ENCODE peak calls at places on chromosomes 3 and 15, in four cellular contexts. One of them, this sample, is unnamed.

GRCh38 chr3:37243811-37244748 is 69.7 kb upstream of the LRRFIP2 start:
- DNase-seq in K562: peak; percentile 88
- DNase-seq in H1: no peak
- DNase-seq in HepG2: peak; percentile 54
- DNase-seq in this sample: peak; percentile 76

GRCh38 chr3:112982710-112983109 is 7.8 kb upstream of the CD200R1 start:
- DNase-seq in K562: no peak
- DNase-seq in H1: no peak
- DNase-seq in HepG2: no peak
- DNase-seq in this sample: no peak

GRCh38 chr3:139173372-139174108 is 128.8 kb upstream of the PRR23C start:
- DNase-seq in K562: no peak
- DNase-seq in H1: no peak
- DNase-seq in HepG2: no peak
- DNase-seq in this sample: peak; percentile 41

GRCh38 chr3:102529452-102529851 is 94.6 kb downstream of the ZPLD1 start:
- DNase-seq in K562: no peak
- DNase-seq in H1: peak; percentile 7
- DNase-seq in HepG2: no peak
- DNase-seq in this sample: no peak

GRCh38 chr15:56805466-56806146 is 72.3 kb upstream of the ZNF280D start:
- DNase-seq in K562: no peak
- DNase-seq in H1: no peak
- DNase-seq in HepG2: no peak
- DNase-seq in this sample: peak; percentile 90

GRCh38 chr15:65730560-65731172 is 61.4 kb downstream of the DENND4A start:
- DNase-seq in K562: no peak
- DNase-seq in H1: no peak
- DNase-seq in HepG2: no peak
- DNase-seq in this sample: peak; percentile 10

GRCh38 chr15:69703495-69704187 is 251.0 kb downstream of the RPLP1 start:
- DNase-seq in K562: no peak
- DNase-seq in H1: no peak
- DNase-seq in HepG2: no peak
- DNase-seq in this sample: peak; percentile 56

GRCh38 chr3:132268956-132269355 is 48.3 kb upstream of the ACP3 start:
- DNase-seq in K562: peak; percentile 18
- DNase-seq in H1: no peak
- DNase-seq in HepG2: no peak
- DNase-seq in this sample: peak; percentile 10

GRCh38 chr15:73946046-73946678 is 19.9 kb downstream of the LOXL1 start:
- DNase-seq in K562: no peak
- DNase-seq in H1: no peak
- DNase-seq in HepG2: no peak
- DNase-seq in this sample: no peak

GRCh38 chr15:58355352-58355964 is 76.3 kb upstream of the LIPC start:
- DNase-seq in K562: no peak
- DNase-seq in H1: no peak
- DNase-seq in HepG2: no peak
- DNase-seq in this sample: peak; percentile 24

GRCh38 chr15:99603828-99604227 is 38.0 kb downstream of the MEF2A start:
- DNase-seq in K562: no peak
- DNase-seq in H1: no peak
- DNase-seq in HepG2: no peak
- DNase-seq in this sample: peak; percentile 10

GRCh38 chr3:57892423-57892822 is 115.8 kb upstream of the FLNB start:
- DNase-seq in K562: peak; percentile 3
- DNase-seq in H1: no peak
- DNase-seq in HepG2: no peak
- DNase-seq in this sample: no peak

GRCh38 chr15:93060336-93061248 is 28.4 kb downstream of the RGMA start:
- DNase-seq in K562: no peak
- DNase-seq in H1: no peak
- DNase-seq in HepG2: no peak
- DNase-seq in this sample: no peak

GRCh38 chr3:131630117-131630516 is 127.3 kb upstream of the MRPL3 start:
- DNase-seq in K562: no peak
- DNase-seq in H1: no peak
- DNase-seq in HepG2: no peak
- DNase-seq in this sample: no peak

GRCh38 chr3:112333002-112333385 is at the start of gene CD200:
- DNase-seq in K562: no peak
- DNase-seq in H1: no peak
- DNase-seq in HepG2: no peak
- DNase-seq in this sample: peak; percentile 62

GRCh38 chr3:27596334-27596841 is 112.2 kb upstream of the SLC4A7 start:
- DNase-seq in K562: no peak
- DNase-seq in H1: no peak
- DNase-seq in HepG2: no peak
- DNase-seq in this sample: peak; percentile 94

GRCh38 chr15:39025331-39025730 is 460.7 kb upstream of the RASGRP1 start:
- DNase-seq in K562: no peak
- DNase-seq in H1: no peak
- DNase-seq in HepG2: no peak
- DNase-seq in this sample: no peak

GRCh38 chr3:65030847-65031463 is 343.2 kb upstream of the ADAMTS9 start:
- DNase-seq in K562: peak; percentile 77
- DNase-seq in H1: no peak
- DNase-seq in HepG2: no peak
- DNase-seq in this sample: peak; percentile 34

GRCh38 chr3:52004158-52004787 is 8.6 kb upstream of the RPL29 start:
- DNase-seq in K562: peak; percentile 62
- DNase-seq in H1: no peak
- DNase-seq in HepG2: peak; percentile 50
- DNase-seq in this sample: peak; percentile 20

GRCh38 chr3:106058485-106058884 is 189.7 kb upstream of the CBLB start:
- DNase-seq in K562: no peak
- DNase-seq in H1: no peak
- DNase-seq in HepG2: no peak
- DNase-seq in this sample: no peak

GRCh38 chr3:11835028-11835639 is 11.6 kb downstream of the TAMM41 start:
- DNase-seq in K562: no peak
- DNase-seq in H1: no peak
- DNase-seq in HepG2: no peak
- DNase-seq in this sample: peak; percentile 49

GRCh38 chr3:195893516-195893915 is 14.8 kb downstream of the TNK2 start:
- DNase-seq in K562: no peak
- DNase-seq in H1: no peak
- DNase-seq in HepG2: no peak
- DNase-seq in this sample: no peak

GRCh38 chr15:51334011-51334426 is 4.4 kb downstream of the CYP19A1 start:
- DNase-seq in K562: no peak
- DNase-seq in H1: no peak
- DNase-seq in HepG2: no peak
- DNase-seq in this sample: peak; percentile 94

GRCh38 chr3:127238602-127239001 is 45.7 kb downstream of the PRR23E start:
- DNase-seq in K562: no peak
- DNase-seq in H1: no peak
- DNase-seq in HepG2: no peak
- DNase-seq in this sample: no peak

GRCh38 chr15:71659730-71660067 is 150.7 kb upstream of the NR2E3 start:
- DNase-seq in K562: no peak
- DNase-seq in H1: no peak
- DNase-seq in HepG2: no peak
- DNase-seq in this sample: no peak

GRCh38 chr3:68306571-68306970 is 625.8 kb downstream of the TAFA4 start:
- DNase-seq in K562: peak; percentile 15
- DNase-seq in H1: no peak
- DNase-seq in HepG2: peak; percentile 17
- DNase-seq in this sample: no peak

GRCh38 chr3:149085828-149086231 is 503 bp downstream of the HLTF start:
- DNase-seq in K562: peak; percentile 88
- DNase-seq in H1: peak; percentile 46
- DNase-seq in HepG2: peak; percentile 4
- DNase-seq in this sample: peak; percentile 74

GRCh38 chr15:74399511-74400312 is 32.3 kb upstream of the CYP11A1 start:
- DNase-seq in K562: no peak
- DNase-seq in H1: no peak
- DNase-seq in HepG2: no peak
- DNase-seq in this sample: no peak

GRCh38 chr3:130424837-130425236 is 79.4 kb downstream of the COL6A5 start:
- DNase-seq in K562: no peak
- DNase-seq in H1: no peak
- DNase-seq in HepG2: no peak
- DNase-seq in this sample: no peak

GRCh38 chr3:190504354-190505125 is 9.3 kb upstream of the IL1RAP start:
- DNase-seq in K562: no peak
- DNase-seq in H1: no peak
- DNase-seq in HepG2: peak; percentile 27
- DNase-seq in this sample: peak; percentile 52

GRCh38 chr3:183514048-183514447 is 41.5 kb downstream of the KLHL6 start:
- DNase-seq in K562: no peak
- DNase-seq in H1: no peak
- DNase-seq in HepG2: no peak
- DNase-seq in this sample: no peak

GRCh38 chr15:62592920-62593319 is 427.8 kb upstream of the C2CD4B start:
- DNase-seq in K562: no peak
- DNase-seq in H1: no peak
- DNase-seq in HepG2: no peak
- DNase-seq in this sample: no peak

GRCh38 chr3:133488785-133489367 is 84.6 kb upstream of the CDV3 start:
- DNase-seq in K562: peak; percentile 30
- DNase-seq in H1: no peak
- DNase-seq in HepG2: peak; percentile 44
- DNase-seq in this sample: peak; percentile 60

GRCh38 chr3:95923496-95924210 is 890.7 kb upstream of the EPHA6 start:
- DNase-seq in K562: peak; percentile 14
- DNase-seq in H1: no peak
- DNase-seq in HepG2: no peak
- DNase-seq in this sample: peak; percentile 78

GRCh38 chr15:51380999-51381806 is 39.7 kb downstream of the GLDN start:
- DNase-seq in K562: peak; percentile 79
- DNase-seq in H1: no peak
- DNase-seq in HepG2: peak; percentile 77
- DNase-seq in this sample: peak; percentile 67

GRCh38 chr3:122921791-122922651 is 105.5 kb downstream of the SEMA5B start:
- DNase-seq in K562: peak; percentile 55
- DNase-seq in H1: no peak
- DNase-seq in HepG2: peak; percentile 16
- DNase-seq in this sample: no peak
- TF ChIP-seq JUN in K562: no peak
- TF ChIP-seq JUN in H1: no peak
- TF ChIP-seq JUN in HepG2: no peak
- TF ChIP-seq JUN in this sample: no peak

GRCh38 chr3:146159037-146159436 is 1.9 kb downstream of the PLOD2 start:
- DNase-seq in K562: no peak
- DNase-seq in H1: no peak
- DNase-seq in HepG2: no peak
- DNase-seq in this sample: peak; percentile 42
- H3K27me3 ChIP-seq in K562: peaks cover 2% of the 10 kb centered on the region
- H3K27me3 ChIP-seq in H1: no peaks in the 10 kb centered on the region
- H3K27me3 ChIP-seq in HepG2: no peaks in the 10 kb centered on the region
- H3K27me3 ChIP-seq in this sample: no peaks in the 10 kb centered on the region

DNA sequence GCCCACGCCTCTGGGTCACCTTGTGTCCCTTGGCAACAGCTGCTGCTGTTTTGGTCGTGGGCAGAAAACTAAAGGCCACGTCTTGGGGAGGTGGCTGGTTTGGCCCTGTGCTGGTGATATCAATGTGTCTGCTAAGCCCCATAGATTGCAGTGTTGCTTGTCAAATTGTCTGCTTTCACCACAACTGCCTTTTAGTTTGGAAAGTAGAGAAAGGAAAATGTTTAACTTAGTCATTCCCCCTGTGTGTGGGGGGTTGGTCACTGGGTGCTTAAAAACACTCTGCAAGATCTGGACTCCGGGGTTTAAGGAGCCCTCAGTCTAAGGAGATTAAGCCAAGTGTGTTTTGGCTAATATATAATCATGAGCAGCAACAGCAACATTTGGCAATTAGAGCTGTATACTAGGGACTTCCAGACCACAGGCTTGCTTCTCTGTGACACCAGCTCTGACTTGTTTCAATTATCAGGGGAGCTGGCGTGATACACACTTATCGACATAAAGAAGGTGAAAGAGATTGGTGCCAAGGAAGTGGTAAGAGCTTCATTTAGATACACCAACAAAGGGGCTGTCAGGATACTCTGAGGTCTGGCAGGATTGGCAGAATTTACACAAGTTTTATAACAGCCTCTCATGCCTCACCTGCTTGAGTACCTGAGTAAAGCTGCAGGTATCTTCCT is 3.5 kb downstream of the SMAD3 start:
- DNase-seq in K562: peak; percentile 69
- DNase-seq in H1: no peak
- DNase-seq in HepG2: no peak
- DNase-seq in this sample: peak; percentile 24
- H3K79me2 ChIP-seq in K562: peaks cover 70% of the 10 kb centered on the region
- H3K79me2 ChIP-seq in H1: peaks cover 18% of the 10 kb centered on the region
- H3K79me2 ChIP-seq in HepG2: peaks cover 74% of the 10 kb centered on the region
- H3K79me2 ChIP-seq in this sample: peaks cover 79% of the 10 kb centered on the region

GRCh38 chr3:47533481-47533880 is 20.0 kb upstream of the ELP6 start:
- DNase-seq in K562: no peak
- DNase-seq in H1: no peak
- DNase-seq in HepG2: no peak
- DNase-seq in this sample: no peak
- TF ChIP-seq JUN in K562: no peak
- TF ChIP-seq JUN in H1: no peak
- TF ChIP-seq JUN in HepG2: no peak
- TF ChIP-seq JUN in this sample: no peak

GRCh38 chr3:194397757-194398312 is 1.2 kb downstream of the GP5 start:
- DNase-seq in K562: no peak
- DNase-seq in H1: no peak
- DNase-seq in HepG2: no peak
- DNase-seq in this sample: peak; percentile 37

GRCh38 chr3:194396561-194396896 is 2.5 kb downstream of the GP5 start:
- DNase-seq in K562: no peak
- DNase-seq in H1: no peak
- DNase-seq in HepG2: peak; percentile 12
- DNase-seq in this sample: no peak

GRCh38 chr3:194395201-194395600 is 3.9 kb downstream of the GP5 start:
- DNase-seq in K562: peak; percentile 34
- DNase-seq in H1: no peak
- DNase-seq in HepG2: peak; percentile 24
- DNase-seq in this sample: peak; percentile 11

GRCh38 chr3:194396897-194397756 is 1.9 kb downstream of the GP5 start:
- DNase-seq in K562: no peak
- DNase-seq in H1: no peak
- DNase-seq in HepG2: no peak
- DNase-seq in this sample: peak; percentile 21

GRCh38 chr3:194395767-194396527 is 3.1 kb downstream of the GP5 start:
- DNase-seq in K562: peak; percentile 84
- DNase-seq in H1: no peak
- DNase-seq in HepG2: peak; percentile 35
- DNase-seq in this sample: no peak
- H3K27me3 ChIP-seq in K562: no peaks in the 10 kb centered on the region
- H3K27me3 ChIP-seq in H1: peaks cover 16% of the 10 kb centered on the region
- H3K27me3 ChIP-seq in HepG2: peaks cover 8% of the 10 kb centered on the region
- H3K27me3 ChIP-seq in this sample: peaks cover 59% of the 10 kb centered on the region

GRCh38 chr15:48536681-48537091 is 108.8 kb downstream of the FBN1 start:
- DNase-seq in K562: no peak
- DNase-seq in H1: no peak
- DNase-seq in HepG2: no peak
- DNase-seq in this sample: peak; percentile 96
- H3K79me2 ChIP-seq in K562: no peaks in the 10 kb centered on the region
- H3K79me2 ChIP-seq in H1: no peaks in the 10 kb centered on the region
- H3K79me2 ChIP-seq in HepG2: no peaks in the 10 kb centered on the region
- H3K79me2 ChIP-seq in this sample: no peaks in the 10 kb centered on the region